ENCODE peak calls at places on chromosomes 3 and 15, in six cellular contexts. A is BJ, G is GM10248, L is ovary, Q is progenitor cell of endocrine pancreas, D is neural crest cell. I is an unnamed sample.

GRCh38 chr3:192629429-192629828 is 97.9 kb downstream of the FGF12 start:
- DNase-seq in A (no peak), G (no peak), L (no peak), Q (no peak), D (no peak), I (no peak)

GRCh38 chr3:85081191-85081895 is 122.6 kb downstream of the CADM2 start:
- DNase-seq in A (no peak), G (no peak), L (no peak), Q (no peak), D (no peak), I (peak; percentile 10)

GRCh38 chr3:6779140-6779539 is 81.8 kb upstream of the GRM7 start:
- DNase-seq in A (no peak), G (no peak), L (no peak), Q (no peak), D (no peak), I (no peak)

GRCh38 chr3:141302364-141303141 is 65.8 kb upstream of the ZBTB38 start:
- DNase-seq in A (peak; percentile 59), G (no peak), L (no peak), Q (no peak), D (no peak), I (no peak)

GRCh38 chr3:20336572-20336971 is 150.6 kb upstream of the SGO1 start:
- DNase-seq in A (no peak), G (no peak), L (no peak), Q (no peak), D (no peak), I (no peak)

GRCh38 chr3:179681492-179682263 is 28.8 kb downstream of the USP13 start:
- DNase-seq in A (no peak), G (no peak), L (peak; percentile 62), Q (no peak), D (no peak), I (no peak)

GRCh38 chr3:30643763-30644462 is 37.5 kb downstream of the TGFBR2 start:
- DNase-seq in A (no peak), G (no peak), L (no peak), Q (no peak), D (no peak), I (no peak)

GRCh38 chr3:124263168-124263567 is 271.2 kb upstream of the ROPN1 start:
- DNase-seq in A (peak; percentile 80), G (no peak), L (no peak), Q (no peak), D (no peak), I (no peak)

GRCh38 chr3:142003291-142003690 is 126.8 kb downstream of the ATP1B3 start:
- DNase-seq in A (no peak), G (no peak), L (no peak), Q (no peak), D (no peak), I (no peak)

GRCh38 chr3:48648188-48648850 is 13.1 kb upstream of the SLC26A6 start:
- DNase-seq in A (no peak), G (no peak), L (no peak), Q (no peak), D (no peak), I (no peak)

GRCh38 chr15:81101894-81102815 is 31.9 kb upstream of the CFAP161 start:
- DNase-seq in A (no peak), G (no peak), L (no peak), Q (no peak), D (no peak), I (no peak)

GRCh38 chr3:13072239-13073041 is 789 bp downstream of the IQSEC1 start:
- DNase-seq in A (no peak), G (peak; percentile 73), L (no peak), Q (no peak), D (no peak), I (no peak)

GRCh38 chr3:161203485-161204098 is 17.5 kb upstream of the NMD3 start:
- DNase-seq in A (no peak), G (peak; percentile 17), L (no peak), Q (no peak), D (no peak), I (no peak)

GRCh38 chr15:72271895-72272212 is 500 bp downstream of the PARP6 start:
- DNase-seq in A (no peak), G (peak; percentile 27), L (no peak), Q (no peak), D (no peak), I (no peak)

GRCh38 chr3:132758740-132759139 is 36.5 kb upstream of the NPHP3 start:
- DNase-seq in A (no peak), G (no peak), L (no peak), Q (no peak), D (no peak), I (no peak)

GRCh38 chr3:132753946-132754345 is 31.7 kb upstream of the NPHP3 start:
- DNase-seq in A (no peak), G (no peak), L (no peak), Q (no peak), D (no peak), I (no peak)

GRCh38 chr3:132756108-132756650 is 34.0 kb upstream of the NPHP3 start:
- DNase-seq in A (no peak), G (no peak), L (no peak), Q (no peak), D (no peak), I (no peak)
- TF ChIP-seq CTCF in A (no peak), G (no peak), L (no peak), Q (no peak), D (no peak), I (no peak)

DNA sequence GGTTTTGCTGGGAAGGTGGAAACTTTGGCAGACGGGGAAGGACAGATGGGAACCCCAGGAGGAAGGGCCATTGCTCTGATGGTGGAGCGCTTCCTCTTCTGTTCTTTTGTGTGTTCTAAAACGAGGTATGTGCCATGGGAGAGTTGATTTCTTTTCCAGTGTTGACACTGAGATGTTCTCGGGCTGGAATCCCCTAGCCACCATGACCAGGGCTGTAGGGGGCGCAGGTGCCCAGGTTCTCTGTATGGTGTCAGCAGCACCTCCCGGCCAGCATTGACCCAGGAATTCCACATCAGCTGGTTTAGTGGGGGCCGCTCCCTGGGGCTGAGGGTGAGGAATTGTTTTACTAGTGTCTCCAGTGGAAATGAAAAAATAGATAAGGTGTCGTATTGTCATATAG is 34.3 kb upstream of the ACAD9 start:
- DNase-seq in A (no peak), G (peak; percentile 17), L (no peak), Q (no peak), D (no peak), I (no peak)
- TF ChIP-seq CTCF in A (peak; percentile 27), G (peak; percentile 17), L (no peak), Q (peak; percentile 35), D (peak; percentile 23), I (no peak)

DNA sequence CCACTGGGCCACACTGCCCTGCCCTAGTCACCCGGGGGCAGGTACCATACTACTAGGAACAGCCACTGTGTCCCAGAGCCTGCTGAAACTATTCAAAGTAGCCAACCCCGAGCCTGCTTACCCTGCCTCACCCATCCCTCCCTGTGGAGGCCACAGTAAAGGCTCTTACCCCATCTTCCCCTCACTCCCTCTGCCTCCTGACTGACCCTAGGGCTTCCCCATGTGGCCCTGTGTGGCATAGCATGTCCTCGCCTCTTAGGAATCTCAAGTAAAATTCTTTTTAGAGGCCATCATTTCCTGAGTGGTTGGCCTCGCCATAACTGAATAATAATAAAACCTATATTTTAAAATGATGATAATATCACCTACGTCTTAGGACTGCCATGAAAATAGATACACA is 112.2 kb upstream of the SLC6A11 start:
- DNase-seq in A (no peak), G (no peak), L (no peak), Q (no peak), D (no peak), I (no peak)
- TF ChIP-seq CTCF in A (peak; percentile 28), G (no peak), L (no peak), Q (peak; percentile 44), D (peak; percentile 54), I (no peak)

GRCh38 chr3:119428538-119428937 is 34.9 kb downstream of the TMEM39A start:
- DNase-seq in A (no peak), G (no peak), L (no peak), Q (no peak), D (no peak), I (no peak)
- TF ChIP-seq CTCF in A (no peak), G (no peak), L (no peak), Q (no peak), D (peak; percentile 35), I (no peak)

GRCh38 chr3:81218023-81218422 is 543.4 kb downstream of the GBE1 start:
- DNase-seq in A (no peak), G (no peak), L (no peak), Q (no peak), D (no peak), I (no peak)
- TF ChIP-seq CTCF in A (peak; percentile 25), G (peak; percentile 20), L (no peak), Q (peak; percentile 64), D (peak; percentile 67), I (no peak)

DNA sequence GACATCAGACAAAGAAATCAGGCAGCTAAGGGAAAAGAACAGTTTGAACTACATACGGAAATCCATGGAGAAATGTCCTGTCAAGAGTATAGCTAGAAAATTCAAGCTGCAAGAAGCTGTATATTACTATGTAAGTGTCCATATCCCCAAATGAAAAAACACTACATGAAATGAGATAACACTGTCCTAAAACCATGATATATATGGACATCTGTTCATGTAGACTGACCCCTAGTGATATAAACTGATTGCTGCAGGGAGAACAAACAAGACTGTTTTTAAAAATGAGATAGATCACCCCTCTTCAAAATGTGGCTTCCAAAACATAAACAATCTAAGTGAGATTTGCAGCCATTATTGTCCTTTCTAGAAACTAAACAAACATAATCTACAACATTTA is 985.6 kb downstream of the EPHA3 start:
- DNase-seq in A (no peak), G (no peak), L (no peak), Q (no peak), D (no peak), I (no peak)
- TF ChIP-seq CTCF in A (peak; percentile 46), G (peak; percentile 34), L (peak; percentile 23), Q (peak; percentile 53), D (peak; percentile 71), I (no peak)

GRCh38 chr3:159828542-159828943 is 160.1 kb upstream of the IL12A start:
- DNase-seq in A (no peak), G (peak; percentile 47), L (no peak), Q (no peak), D (no peak), I (no peak)
- TF ChIP-seq CTCF in A (peak; percentile 36), G (peak; percentile 38), L (peak; percentile 16), Q (peak; percentile 63), D (peak; percentile 73), I (peak; percentile 32)

GRCh38 chr15:70503798-70504304 is 259.5 kb downstream of the UACA start:
- DNase-seq in A (no peak), G (no peak), L (no peak), Q (no peak), D (no peak), I (no peak)
- TF ChIP-seq CTCF in A (no peak), G (no peak), L (no peak), Q (no peak), D (no peak), I (no peak)

DNA sequence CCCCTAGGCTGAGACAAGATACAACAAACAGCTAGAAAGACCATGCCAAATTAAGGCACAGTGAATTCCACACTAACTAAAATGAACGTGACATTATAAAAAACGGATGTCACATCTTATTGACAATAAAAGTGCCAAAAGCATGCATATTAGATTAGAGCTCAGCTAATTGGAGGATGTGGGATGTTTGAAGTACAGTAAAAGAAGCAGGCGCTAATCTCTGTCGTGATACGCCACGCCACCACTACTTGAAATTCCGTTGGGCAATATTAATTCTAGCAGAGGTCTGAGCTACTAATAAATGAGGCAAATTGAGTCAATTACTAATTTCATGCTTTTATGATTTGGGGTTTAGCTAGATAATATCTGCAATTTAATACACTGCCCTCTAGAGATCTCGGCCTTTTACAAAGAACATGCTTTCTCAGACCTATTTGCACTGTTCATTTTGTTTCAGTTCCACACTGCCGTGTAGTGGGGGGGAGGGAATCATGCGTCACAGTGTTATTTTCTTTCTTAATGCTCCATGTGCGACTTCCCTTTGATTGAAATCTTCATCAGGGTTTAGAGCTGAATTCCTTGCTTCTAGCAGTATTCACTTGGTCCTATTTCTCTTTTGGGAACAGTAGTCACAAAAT is 52.9 kb upstream of the ROBO2 start:
- DNase-seq in A (no peak), G (no peak), L (no peak), Q (no peak), D (no peak), I (no peak)
- TF ChIP-seq CTCF in A (no peak), G (no peak), L (no peak), Q (no peak), D (no peak), I (no peak)

I was measured in body of pancreas.